ENCODE peak calls at places on chromosomes 6 and 20, in eight cellular contexts. Q is activated CD8-positive, alpha-beta memory T cell treated with anti-CD3 and anti-CD28 coated beads, Interleukin-2, amount 10 ng/mL, durations not matched to agents 7 days and 5 days; P is colonic mucosa; D is HL-60; O is H9; C is T1000; E is HCT116; X is skeletal muscle cell. Y is an unnamed sample.

GRCh38 chr20:45823949-45824835 is 2.9 kb downstream of the TNNC2 start:
- DNase-seq in D (peak), X (no peak), O (peak), P (peak), Q (peak), C (no peak), E (no peak), Y (peak)

GRCh38 chr6:37624606-37625574 is 72.8 kb downstream of the MDGA1 start:
- DNase-seq in O (no peak), C (no peak), Q (no peak), P (peak), X (no peak), E (no peak), D (no peak), Y (peak)

GRCh38 chr6:117547688-117548621 is 54.4 kb downstream of the GOPC start:
- DNase-seq in E (no peak), Q (peak), C (no peak), P (peak), O (peak), D (no peak), X (no peak), Y (peak)

GRCh38 chr6:34466242-34467185 is 638 bp downstream of the PACSIN1 start:
- DNase-seq in O (no peak), X (no peak), D (no peak), P (no peak), Q (no peak), C (no peak), E (no peak), Y (no peak)

GRCh38 chr6:13526718-13527668 is 39.6 kb upstream of the GFOD1 start:
- DNase-seq in E (no peak), O (peak), D (peak), C (no peak), X (no peak), P (peak), Q (no peak), Y (no peak)

GRCh38 chr6:92564393-92564792 is 855.0 kb downstream of the EPHA7 start:
- DNase-seq in Q (no peak), D (no peak), O (no peak), X (no peak), E (no peak), P (no peak), C (no peak), Y (no peak)

GRCh38 chr20:38059832-38060231 is 26.3 kb downstream of the RPRD1B start:
- DNase-seq in O (no peak), Q (no peak), E (no peak), P (peak), C (no peak), D (no peak), X (no peak), Y (no peak)

GRCh38 chr20:61904456-61904855 is 161.2 kb downstream of the TAF4 start:
- DNase-seq in C (no peak), X (no peak), O (no peak), E (no peak), Q (no peak), D (no peak), P (no peak), Y (no peak)

GRCh38 chr6:155448823-155449789 is 6.5 kb downstream of the NOX3 start:
- DNase-seq in Q (no peak), C (no peak), X (no peak), D (no peak), E (no peak), P (no peak), O (no peak), Y (peak)

GRCh38 chr6:37493047-37493995 is 6.4 kb downstream of the CCDC167 start:
- DNase-seq in D (no peak), X (no peak), P (no peak), C (no peak), O (no peak), E (no peak), Q (no peak), Y (peak)

GRCh38 chr6:109896333-109896732 is 81.8 kb upstream of the GPR6 start:
- DNase-seq in O (no peak), D (no peak), X (no peak), E (no peak), C (no peak), P (no peak), Q (no peak), Y (no peak)

GRCh38 chr6:13708679-13709261 is 2.9 kb downstream of the RANBP9 start:
- DNase-seq in E (no peak), P (no peak), D (no peak), Q (no peak), C (no peak), X (no peak), O (no peak), Y (no peak)

GRCh38 chr6:47621838-47622449 is 76.4 kb upstream of the ADGRF4 start:
- DNase-seq in X (no peak), D (no peak), O (no peak), Q (no peak), C (no peak), P (no peak), E (no peak), Y (no peak)

GRCh38 chr20:63173552-63174191 is 42.3 kb downstream of the YTHDF1 start:
- DNase-seq in Q (no peak), E (no peak), O (no peak), X (no peak), C (no peak), D (no peak), P (no peak), Y (no peak)